ENCODE peak calls at places on chromosomes 13 and 19, in four cellular contexts. One of them, this sample, is unnamed.

GRCh38 chr13:30607908-30608307 is 9.8 kb upstream of the USPL1 start:
- DNase-seq in T-helper 1 cell: peak; percentile 57
- DNase-seq in hypothalamus: no peak
- DNase-seq in stimulated activated CD8-positive, alpha-beta memory T cell treated with anti-CD3 and anti-CD28 coated beads, Interleukin-15, amount 100 ng/mL, for 24 hours: no peak
- DNase-seq in this sample: peak; percentile 51

GRCh38 chr19:55224038-55224665 is 4.4 kb downstream of the TMEM86B start:
- DNase-seq in T-helper 1 cell: no peak
- DNase-seq in hypothalamus: no peak
- DNase-seq in stimulated activated CD8-positive, alpha-beta memory T cell treated with anti-CD3 and anti-CD28 coated beads, Interleukin-15, amount 100 ng/mL, for 24 hours: no peak
- DNase-seq in this sample: no peak

GRCh38 chr19:57406516-57407123 is 4.3 kb upstream of the ZNF17 start:
- DNase-seq in T-helper 1 cell: peak; percentile 61
- DNase-seq in hypothalamus: no peak
- DNase-seq in stimulated activated CD8-positive, alpha-beta memory T cell treated with anti-CD3 and anti-CD28 coated beads, Interleukin-15, amount 100 ng/mL, for 24 hours: peak; percentile 26
- DNase-seq in this sample: peak; percentile 57

GRCh38 chr13:83941669-83942335 is 59.5 kb upstream of the SLITRK1 start:
- DNase-seq in T-helper 1 cell: no peak
- DNase-seq in hypothalamus: no peak
- DNase-seq in stimulated activated CD8-positive, alpha-beta memory T cell treated with anti-CD3 and anti-CD28 coated beads, Interleukin-15, amount 100 ng/mL, for 24 hours: no peak
- DNase-seq in this sample: no peak

GRCh38 chr19:28847468-28847867 is 365.5 kb downstream of the UQCRFS1 start:
- DNase-seq in T-helper 1 cell: no peak
- DNase-seq in hypothalamus: no peak
- DNase-seq in stimulated activated CD8-positive, alpha-beta memory T cell treated with anti-CD3 and anti-CD28 coated beads, Interleukin-15, amount 100 ng/mL, for 24 hours: no peak
- DNase-seq in this sample: no peak

GRCh38 chr19:16518483-16519229 is 22.5 kb downstream of the C19orf44 start:
- DNase-seq in T-helper 1 cell: no peak
- DNase-seq in hypothalamus: no peak
- DNase-seq in stimulated activated CD8-positive, alpha-beta memory T cell treated with anti-CD3 and anti-CD28 coated beads, Interleukin-15, amount 100 ng/mL, for 24 hours: no peak
- DNase-seq in this sample: no peak

GRCh38 chr19:1855828-1856255 is 7.5 kb downstream of the KLF16 start:
- DNase-seq in T-helper 1 cell: no peak
- DNase-seq in hypothalamus: no peak
- DNase-seq in stimulated activated CD8-positive, alpha-beta memory T cell treated with anti-CD3 and anti-CD28 coated beads, Interleukin-15, amount 100 ng/mL, for 24 hours: no peak
- DNase-seq in this sample: no peak

GRCh38 chr19:44869728-44870470 is 21.2 kb upstream of the TOMM40 start:
- DNase-seq in T-helper 1 cell: no peak
- DNase-seq in hypothalamus: no peak
- DNase-seq in stimulated activated CD8-positive, alpha-beta memory T cell treated with anti-CD3 and anti-CD28 coated beads, Interleukin-15, amount 100 ng/mL, for 24 hours: no peak
- DNase-seq in this sample: no peak

GRCh38 chr13:110245421-110245899 is 61.5 kb downstream of the COL4A1 start:
- DNase-seq in T-helper 1 cell: no peak
- DNase-seq in hypothalamus: no peak
- DNase-seq in stimulated activated CD8-positive, alpha-beta memory T cell treated with anti-CD3 and anti-CD28 coated beads, Interleukin-15, amount 100 ng/mL, for 24 hours: no peak
- DNase-seq in this sample: no peak

GRCh38 chr13:42229287-42229686 is 42.7 kb upstream of the AKAP11 start:
- DNase-seq in T-helper 1 cell: no peak
- DNase-seq in hypothalamus: no peak
- DNase-seq in stimulated activated CD8-positive, alpha-beta memory T cell treated with anti-CD3 and anti-CD28 coated beads, Interleukin-15, amount 100 ng/mL, for 24 hours: no peak
- DNase-seq in this sample: no peak

GRCh38 chr13:28489975-28490550 is 4.9 kb downstream of the FLT1 start:
- DNase-seq in T-helper 1 cell: no peak
- DNase-seq in hypothalamus: no peak
- DNase-seq in stimulated activated CD8-positive, alpha-beta memory T cell treated with anti-CD3 and anti-CD28 coated beads, Interleukin-15, amount 100 ng/mL, for 24 hours: no peak
- DNase-seq in this sample: no peak

GRCh38 chr19:49212302-49212701 is 54.7 kb downstream of the TRPM4 start:
- DNase-seq in T-helper 1 cell: no peak
- DNase-seq in hypothalamus: no peak
- DNase-seq in stimulated activated CD8-positive, alpha-beta memory T cell treated with anti-CD3 and anti-CD28 coated beads, Interleukin-15, amount 100 ng/mL, for 24 hours: no peak
- DNase-seq in this sample: no peak

This sample was measured in effector CD4-positive, alpha-beta T cell.